ENCODE peak calls at places on chromosomes 4 and X, in seven cellular contexts. A is CD8-positive, alpha-beta memory T cell; O is RPMI8226; Y is activated CD8-positive, alpha-beta memory T cell treated with anti-CD3 and anti-CD28 coated beads for 48 hours; I is stimulated activated CD4-positive, alpha-beta T cell treated with anti-CD3 and anti-CD28 coated beads, TNF-alpha, amount 100 ng/mL, for 1 hour; W is epithelial cell of esophagus; U is EH. L is an unnamed sample.

GRCh38 chr4:109998867-109999303 is 86.2 kb downstream of the EGF start:
- DNase-seq in A (peak), O (peak), Y (no peak), I (no peak), W (peak), U (peak), L (peak)

GRCh38 chr4:180058731-180059215 is 2184.4 kb upstream of the TENM3 start:
- DNase-seq in A (no peak), O (peak), Y (no peak), I (no peak), W (peak), U (peak), L (peak)

GRCh38 chrX:119982145-119982544 is 38.6 kb upstream of the NKAP start:
- DNase-seq in A (no peak), O (no peak), Y (no peak), I (no peak), W (no peak), U (no peak), L (no peak)

GRCh38 chr4:40594261-40595178 is 35.1 kb downstream of the RBM47 start:
- DNase-seq in A (no peak), O (no peak), Y (no peak), I (no peak), W (peak), U (peak), L (peak)

GRCh38 chr4:32768664-32769389 is 2048.7 kb downstream of the PCDH7 start:
- DNase-seq in A (no peak), O (no peak), Y (no peak), I (no peak), W (no peak), U (no peak), L (no peak)

GRCh38 chr4:3392319-3392718 is 49.4 kb upstream of the HGFAC start:
- DNase-seq in A (no peak), O (no peak), Y (no peak), I (no peak), W (no peak), U (peak), L (no peak)

GRCh38 chr4:1349359-1350168 is 2.6 kb downstream of the UVSSA start:
- DNase-seq in A (no peak), O (no peak), Y (no peak), I (no peak), W (no peak), U (no peak), L (no peak)

GRCh38 chr4:1012031-1012739 is 759 bp downstream of the FGFRL1 start:
- DNase-seq in A (peak), O (peak), Y (no peak), I (no peak), W (peak), U (peak), L (peak)

GRCh38 chrX:1424452-1424851 is 28.3 kb downstream of the ASMTL start:
- DNase-seq in A (no peak), O (no peak), Y (no peak), I (no peak), W (no peak), U (no peak), L (no peak)

GRCh38 chr4:186201535-186202230 is 10.3 kb downstream of the CYP4V2 start:
- DNase-seq in A (peak), O (peak), Y (no peak), I (peak), W (peak), U (peak), L (no peak)

GRCh38 chr4:149980941-149981340 is 97.3 kb upstream of the DCLK2 start:
- DNase-seq in A (peak), O (peak), Y (no peak), I (peak), W (peak), U (peak), L (peak)

GRCh38 chr4:98928131-98928504 is 815 bp downstream of the EIF4E start:
- DNase-seq in A (peak), O (peak), Y (peak), I (peak), W (peak), U (peak), L (peak)

GRCh38 chr4:151537726-151538125 is 128.8 kb downstream of the FHIP1A start:
- DNase-seq in A (no peak), O (no peak), Y (no peak), I (no peak), W (no peak), U (peak), L (no peak)

GRCh38 chrX:1400731-1401471 is 9.0 kb upstream of the SLC25A6 start:
- DNase-seq in A (no peak), O (no peak), Y (no peak), I (no peak), W (no peak), U (no peak), L (no peak)

L was measured in RWPE1.